ENCODE peak calls at places on chromosomes 12 and 14, in five cellular contexts. Y, C, S, N and B are unnamed samples.

GRCh38 chr12:132481771-132482745 is 7.9 kb upstream of the FBRSL1 start:
- DNase-seq in Y (no peak), N (no peak), C (no peak), S (no peak), B (no peak)

GRCh38 chr12:40947812-40948211 is 240.3 kb upstream of the PDZRN4 start:
- DNase-seq in S (no peak), N (no peak), C (no peak), Y (no peak), B (no peak)

GRCh38 chr12:95205685-95206084 is 11.6 kb downstream of the FGD6 start:
- DNase-seq in C (peak), S (no peak), N (no peak), Y (no peak), B (no peak)

GRCh38 chr14:68104518-68104917 is 284.9 kb downstream of the RAD51B start:
- DNase-seq in Y (no peak), N (no peak), S (no peak), C (no peak), B (no peak)

GRCh38 chr14:105173901-105174894 is 5.6 kb upstream of the JAG2 start:
- DNase-seq in C (no peak), Y (no peak), S (no peak), N (no peak), B (peak)

GRCh38 chr14:87449016-87449415 is 544.0 kb downstream of the GALC start:
- DNase-seq in C (no peak), S (no peak), Y (no peak), N (no peak), B (no peak)

GRCh38 chr14:89251066-89251465 is 166.0 kb downstream of the FOXN3 start:
- DNase-seq in S (no peak), Y (no peak), N (no peak), C (no peak), B (no peak)

GRCh38 chr12:56230449-56231183 is 765 bp downstream of the SLC39A5 start:
- DNase-seq in C (no peak), N (no peak), S (no peak), Y (no peak), B (no peak)

GRCh38 chr14:61080591-61081010 is 99.6 kb downstream of the SLC38A6 start:
- DNase-seq in S (no peak), Y (no peak), C (no peak), N (no peak), B (peak)

GRCh38 chr12:45290218-45290609 is 74.3 kb downstream of the ANO6 start:
- DNase-seq in N (no peak), S (no peak), Y (no peak), C (no peak), B (no peak)

GRCh38 chr12:108633534-108634224 is at the start of gene SELPLG:
- DNase-seq in S (peak), C (no peak), N (no peak), Y (peak), B (peak)

GRCh38 chr12:115850924-115851323 is 426.6 kb downstream of the MED13L start:
- DNase-seq in Y (no peak), N (no peak), S (no peak), C (no peak), B (no peak)

GRCh38 chr14:48125654-48126053 is 450.2 kb upstream of the MDGA2 start:
- DNase-seq in S (no peak), Y (no peak), C (no peak), N (no peak), B (no peak)

GRCh38 chr14:49954171-49954631 is 61.3 kb downstream of the ARF6 start:
- DNase-seq in Y (no peak), S (no peak), C (no peak), N (no peak), B (no peak)

GRCh38 chr12:32155041-32155440 is 48.4 kb downstream of the BICD1 start:
- DNase-seq in C (no peak), N (no peak), Y (no peak), S (no peak), B (no peak)

GRCh38 chr14:68249534-68250517 is 430.2 kb downstream of the RAD51B start:
- DNase-seq in C (no peak), N (no peak), S (no peak), Y (no peak), B (no peak)

GRCh38 chr14:66468778-66469367 is 17.3 kb upstream of the CCDC196 start:
- DNase-seq in Y (no peak), C (no peak), N (no peak), S (no peak), B (no peak)

GRCh38 chr12:22598763-22599161 is 26.2 kb upstream of the ETNK1 start:
- DNase-seq in Y (no peak), S (no peak), C (no peak), N (no peak), B (no peak)

GRCh38 chr14:91400696-91401095 is 16.9 kb downstream of the CCDC88C start:
- DNase-seq in S (no peak), Y (no peak), C (no peak), N (no peak), B (no peak)

GRCh38 chr12:65825573-65826512 is 1.6 kb downstream of the HMGA2 start:
- DNase-seq in S (peak), N (no peak), C (peak), Y (no peak), B (peak)

GRCh38 chr14:45426685-45427282 is 173.8 kb upstream of the MIS18BP1 start:
- DNase-seq in C (no peak), Y (no peak), N (no peak), S (no peak), B (no peak)

GRCh38 chr12:47095446-47096236 is 15.9 kb upstream of the AMIGO2 start:
- DNase-seq in N (no peak), C (no peak), Y (no peak), S (no peak), B (no peak)

GRCh38 chr12:131552167-131552863 is 158.6 kb upstream of the SFSWAP start:
- DNase-seq in C (no peak), N (no peak), Y (no peak), S (no peak), B (no peak)

GRCh38 chr12:538731-539539 is 79.2 kb downstream of the B4GALNT3 start:
- DNase-seq in S (peak), N (no peak), C (no peak), Y (no peak), B (peak)

GRCh38 chr14:73713804-73714655 is at the start of gene PNMA1:
- DNase-seq in Y (peak), C (peak), S (peak), N (peak), B (peak)
- TF ChIP-seq POLR2A in Y (no peak), C (peak), S (no peak), N (peak), B (peak)

GRCh38 chr12:68332726-68333630 is 816 bp upstream of the MDM1 start:
- DNase-seq in C (no peak), N (no peak), Y (no peak), S (no peak), B (no peak)

GRCh38 chr12:68334136-68334535 is 2.0 kb upstream of the MDM1 start:
- DNase-seq in C (no peak), N (no peak), S (no peak), Y (no peak), B (no peak)

GRCh38 chr12:68335462-68335861 is 3.3 kb upstream of the MDM1 start:
- DNase-seq in N (no peak), C (no peak), S (no peak), Y (no peak), B (no peak)

GRCh38 chr12:68331500-68331868 is 678 bp downstream of the MDM1 start:
- DNase-seq in Y (no peak), C (no peak), S (no peak), N (no peak), B (no peak)

DNA sequence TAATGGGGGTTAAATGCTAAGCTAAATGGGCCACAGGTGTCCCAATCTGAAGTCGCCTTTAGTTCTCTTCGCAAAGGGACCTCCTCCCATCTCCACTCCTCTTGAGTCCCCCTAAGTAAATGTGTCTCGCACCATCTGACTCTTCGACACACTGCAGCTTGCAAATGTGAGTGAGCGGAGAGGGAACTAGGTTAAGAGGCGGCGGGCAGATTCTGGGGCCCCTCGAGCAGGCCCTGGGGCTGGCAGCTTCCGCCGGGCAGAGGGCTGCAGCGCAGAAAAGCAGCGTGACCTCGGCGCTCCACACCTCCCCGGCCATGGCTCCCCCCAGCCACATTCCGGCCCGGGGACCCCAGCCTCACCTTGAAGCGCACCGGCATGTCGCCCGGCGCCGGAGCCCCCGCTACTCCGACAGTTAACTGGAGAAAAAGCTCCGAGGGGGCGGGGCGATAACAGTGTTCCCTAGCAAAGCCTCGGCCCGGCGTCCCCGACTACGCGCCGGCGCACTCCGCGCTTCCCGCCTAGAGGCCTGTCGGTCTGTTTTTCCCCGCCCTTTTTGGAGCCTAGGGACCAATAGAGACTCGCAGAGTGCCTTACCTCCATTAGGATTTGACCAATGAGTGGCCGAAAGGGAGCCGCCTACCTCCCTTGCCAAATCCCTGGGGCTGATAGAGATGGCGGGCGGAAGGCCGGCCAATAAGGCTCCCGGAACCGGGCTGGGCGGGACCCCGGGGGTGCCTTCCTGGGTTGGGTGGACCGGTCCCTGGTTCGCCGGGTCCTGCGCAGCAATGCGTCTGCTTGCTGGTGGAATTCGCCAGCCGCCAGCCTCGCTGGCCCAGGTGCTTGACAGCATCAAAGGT is at the start of gene MDM1:
- DNase-seq in S (peak), Y (peak), N (peak), C (peak), B (peak)
- H3K27ac ChIP-seq in S (peak), Y (peak), N (no peak), C (peak), B (peak)

DNA sequence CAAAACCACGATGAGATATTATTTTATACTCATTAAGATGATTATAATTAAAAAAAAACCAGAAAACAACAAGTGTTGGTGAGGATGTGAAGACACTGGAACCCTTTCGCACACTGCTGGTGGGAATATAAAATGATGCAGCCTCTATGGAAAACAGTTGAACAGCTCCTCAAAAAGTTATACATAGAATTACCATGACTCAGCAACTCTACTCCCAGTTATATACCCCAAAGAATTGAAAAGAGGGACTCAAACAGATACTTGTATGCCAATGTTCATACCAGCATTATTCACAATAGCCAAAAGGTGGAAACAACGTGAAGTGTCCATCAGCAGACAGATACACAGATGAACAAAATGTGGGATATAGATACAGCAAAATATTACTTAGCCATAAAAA is 53.1 kb downstream of the TAOK3 start:
- DNase-seq in N (no peak), Y (no peak), C (no peak), S (no peak), B (no peak)
- H3K4me3 ChIP-seq in N (no peak), Y (no peak), C (no peak), S (no peak), B (no peak)

GRCh38 chr12:110468212-110469048 is at the start of the genes FAM216A and GPN3:
- DNase-seq in C (peak), N (peak), Y (peak), S (peak), B (peak)

GRCh38 chr12:110465024-110465423 is 3.0 kb downstream of the GPN3 start:
- DNase-seq in C (no peak), Y (no peak), N (no peak), S (no peak), B (no peak)

GRCh38 chr12:110466791-110467190 is 1.3 kb downstream of the GPN3 start:
- DNase-seq in N (no peak), S (no peak), C (no peak), Y (no peak), B (no peak)

GRCh38 chr12:110467847-110468211 is 228 bp downstream of the GPN3 start:
- DNase-seq in N (no peak), Y (no peak), C (no peak), S (no peak), B (no peak)
- TF ChIP-seq POLR2A in N (no peak), Y (no peak), C (no peak), S (no peak), B (peak)

GRCh38 chr12:102478416-102479098 is 1.8 kb downstream of the IGF1 start:
- DNase-seq in C (no peak), N (no peak), Y (no peak), S (peak), B (peak)

GRCh38 chr12:102481705-102482104 is 1.3 kb upstream of the IGF1 start:
- DNase-seq in Y (no peak), C (no peak), S (no peak), N (no peak), B (no peak)

GRCh38 chr12:102479099-102479887 is 1.1 kb downstream of the IGF1 start:
- DNase-seq in S (no peak), Y (no peak), N (no peak), C (no peak), B (peak)

GRCh38 chr12:102479984-102480383 is 379 bp downstream of the IGF1 start:
- DNase-seq in N (no peak), Y (no peak), C (no peak), S (no peak), B (no peak)

GRCh38 chr12:102480401-102480800 is at the start of gene IGF1:
- DNase-seq in S (no peak), Y (no peak), C (no peak), N (no peak), B (no peak)
- H3K27ac ChIP-seq in S (peak), Y (no peak), C (peak), N (no peak), B (peak)